ENCODE peak calls at places on chromosomes 11 and 22, in five cellular contexts. G is esophagus muscularis mucosa, S is stomach, V is spleen, F is breast epithelium. P is an unnamed sample.

GRCh38 chr11:124071622-124071948 is 30.5 kb upstream of the OR10G7 start:
- DNase-seq in F (no peak), G (no peak), V (no peak), S (no peak), P (no peak)

GRCh38 chr11:35274909-35275807 is 136.2 kb downstream of the CD44 start:
- DNase-seq in S (peak), G (no peak), V (no peak), F (peak), P (no peak)

GRCh38 chr11:3626250-3626960 is 15.4 kb downstream of the ART5 start:
- DNase-seq in S (no peak), G (no peak), F (no peak), V (peak), P (peak)

GRCh38 chr22:36423461-36424404 is 36.0 kb upstream of the MYH9 start:
- DNase-seq in V (peak), F (no peak), S (no peak), G (no peak), P (no peak)

GRCh38 chr11:69799582-69799981 is 19.6 kb downstream of the FGF3 start:
- DNase-seq in F (no peak), V (no peak), S (no peak), G (no peak), P (no peak)

GRCh38 chr11:114273071-114273470 is 23.1 kb upstream of the NNMT start:
- DNase-seq in F (no peak), G (peak), V (no peak), S (no peak), P (no peak)

GRCh38 chr11:86218125-86219081 is 26.1 kb upstream of the EED start:
- DNase-seq in S (peak), V (peak), G (no peak), F (peak), P (peak)

GRCh38 chr11:76160856-76161255 is 45.4 kb downstream of the WNT11 start:
- DNase-seq in S (no peak), G (no peak), F (no peak), V (no peak), P (no peak)

GRCh38 chr11:114059278-114059983 is at the start of gene ZBTB16:
- DNase-seq in G (peak), F (peak), V (peak), S (peak), P (peak)

GRCh38 chr11:5846689-5847088 is 5.0 kb upstream of the OR52E6 start:
- DNase-seq in V (no peak), F (no peak), S (no peak), G (no peak), P (no peak)

GRCh38 chr11:82747471-82747870 is 13.8 kb upstream of the FAM181B start:
- DNase-seq in G (no peak), V (no peak), F (no peak), S (no peak), P (no peak)

GRCh38 chr11:56491270-56491669 is at the start of gene OR5M8:
- DNase-seq in S (no peak), F (no peak), V (no peak), G (no peak), P (no peak)

GRCh38 chr11:12218909-12219308 is 108.5 kb downstream of the MICAL2 start:
- DNase-seq in V (no peak), S (peak), G (no peak), F (no peak), P (no peak)

GRCh38 chr11:1041936-1042608 is 5.6 kb upstream of the MUC6 start:
- DNase-seq in F (no peak), V (peak), G (no peak), S (peak), P (peak)

DNA sequence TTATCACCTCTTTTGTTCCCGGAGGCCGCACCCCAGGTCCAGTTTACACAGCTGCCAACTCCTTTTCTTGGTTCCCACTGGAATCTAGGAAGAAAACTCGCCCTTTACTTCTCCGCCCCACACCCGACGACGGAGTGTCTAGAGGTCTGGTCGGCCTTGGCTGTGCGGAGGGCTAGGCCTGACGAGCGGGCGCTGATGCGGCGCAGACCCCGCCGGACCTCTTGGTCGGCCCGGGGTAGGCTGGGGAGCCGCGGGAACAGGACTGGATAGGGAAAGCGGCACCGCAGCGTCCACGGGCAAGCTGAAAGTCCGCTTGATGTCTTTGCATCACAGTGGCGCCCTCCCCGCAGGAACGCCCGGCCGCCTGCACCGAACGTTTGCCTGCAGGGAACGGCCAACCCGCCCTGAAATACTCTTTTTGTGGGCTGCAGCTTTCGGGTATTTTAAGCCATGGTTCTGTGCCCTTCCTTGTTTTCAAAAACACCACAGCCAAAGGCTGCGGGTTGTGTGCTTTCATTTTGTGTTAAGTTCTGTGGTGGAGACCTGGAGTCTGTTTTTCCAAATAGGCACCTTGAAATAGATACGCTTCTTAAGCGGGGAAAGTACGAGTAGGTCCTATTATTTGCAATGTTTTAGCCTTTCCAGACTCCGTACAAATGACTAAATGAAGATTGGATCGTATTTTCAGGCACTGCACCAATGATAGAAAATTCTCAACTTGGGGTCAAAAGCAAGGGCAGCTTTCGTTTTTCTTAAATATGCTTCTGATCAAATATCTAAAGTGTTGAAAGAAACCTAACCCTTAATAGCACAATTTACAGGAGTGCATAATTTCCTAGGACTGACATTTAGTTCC is 880 bp upstream of the ZBED5 start:
- DNase-seq in V (peak), G (peak), S (peak), F (peak), P (peak)
- TF ChIP-seq CTCF in V (no peak), G (no peak), S (no peak), F (no peak), P (no peak)

DNA sequence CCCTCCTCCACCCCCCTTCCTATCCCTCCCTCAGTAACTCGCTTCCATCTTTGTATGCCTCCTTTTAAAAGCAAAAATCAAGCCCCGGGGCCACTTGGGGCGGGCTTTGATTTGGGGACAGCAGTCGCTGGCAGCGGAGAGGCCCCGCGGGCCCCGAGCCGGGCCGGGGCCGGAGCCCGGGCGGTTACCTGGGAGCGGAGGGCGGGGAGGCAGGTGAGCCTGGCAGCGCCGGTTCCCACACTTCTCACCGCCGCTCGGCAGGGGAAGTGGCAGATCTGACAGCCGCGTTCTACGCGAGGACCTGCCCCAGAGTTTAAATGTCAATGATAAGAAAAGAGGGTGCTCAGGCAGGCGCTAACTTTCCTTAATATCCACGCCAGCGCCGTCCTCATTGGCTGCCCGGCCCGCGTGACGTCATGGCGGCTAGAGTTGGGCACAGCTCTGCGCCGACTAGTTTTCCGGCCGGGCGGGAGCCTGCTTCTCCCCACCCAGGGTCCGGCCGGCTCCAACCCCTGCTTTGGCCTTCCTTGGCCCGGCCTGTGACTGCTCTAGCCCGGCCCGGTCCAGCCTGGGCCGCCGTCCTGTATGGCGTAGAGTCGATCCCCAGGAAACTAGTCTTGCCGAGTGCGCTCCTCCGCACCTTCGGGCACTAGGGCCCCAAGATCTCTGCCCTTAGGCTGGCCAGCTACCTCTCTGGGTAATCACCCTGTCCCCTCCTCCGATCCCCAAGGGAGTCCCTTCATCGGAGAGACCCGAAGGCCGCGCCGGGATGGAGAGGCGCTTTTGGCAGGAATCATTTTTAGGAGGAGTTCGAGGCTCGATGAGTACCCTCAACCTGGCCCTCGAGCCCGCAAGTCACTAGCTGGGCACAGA is 6.7 kb upstream of the PAX6 start:
- DNase-seq in G (no peak), V (peak), F (no peak), S (no peak), P (peak)
- TF ChIP-seq POLR2A in G (no peak), V (no peak), F (no peak), S (no peak), P (no peak)

GRCh38 chr22:32668254-32669094 is 133.0 kb upstream of the TIMP3 start:
- DNase-seq in S (no peak), G (no peak), V (no peak), F (no peak), P (no peak)
- TF ChIP-seq POLR2AphosphoS5 in S (no peak), G (no peak), V (no peak), F (no peak), P (no peak)

GRCh38 chr11:119578466-119579220 is 150.4 kb downstream of the NECTIN1 start:
- DNase-seq in V (no peak), F (no peak), S (no peak), G (no peak), P (no peak)

GRCh38 chr11:119573858-119574257 is 150.9 kb upstream of the THY1 start:
- DNase-seq in V (no peak), F (no peak), G (no peak), S (no peak), P (no peak)

GRCh38 chr11:119567667-119568582 is 145.0 kb upstream of the THY1 start:
- DNase-seq in S (no peak), F (no peak), G (no peak), V (no peak), P (no peak)

GRCh38 chr11:119571311-119571710 is 148.3 kb upstream of the THY1 start:
- DNase-seq in S (no peak), G (no peak), F (no peak), V (no peak), P (no peak)

GRCh38 chr11:119572481-119573424 is 149.8 kb upstream of the THY1 start:
- DNase-seq in V (no peak), F (no peak), S (no peak), G (no peak), P (no peak)
- TF ChIP-seq CTCF in V (no peak), F (no peak), S (no peak), G (no peak), P (no peak)

GRCh38 chr11:47176328-47177228 is at the start of gene ARFGAP2:
- DNase-seq in G (peak), S (peak), V (peak), F (peak), P (peak)
- TF ChIP-seq POLR2A in G (no peak), S (no peak), V (no peak), F (no peak), P (peak)

DNA sequence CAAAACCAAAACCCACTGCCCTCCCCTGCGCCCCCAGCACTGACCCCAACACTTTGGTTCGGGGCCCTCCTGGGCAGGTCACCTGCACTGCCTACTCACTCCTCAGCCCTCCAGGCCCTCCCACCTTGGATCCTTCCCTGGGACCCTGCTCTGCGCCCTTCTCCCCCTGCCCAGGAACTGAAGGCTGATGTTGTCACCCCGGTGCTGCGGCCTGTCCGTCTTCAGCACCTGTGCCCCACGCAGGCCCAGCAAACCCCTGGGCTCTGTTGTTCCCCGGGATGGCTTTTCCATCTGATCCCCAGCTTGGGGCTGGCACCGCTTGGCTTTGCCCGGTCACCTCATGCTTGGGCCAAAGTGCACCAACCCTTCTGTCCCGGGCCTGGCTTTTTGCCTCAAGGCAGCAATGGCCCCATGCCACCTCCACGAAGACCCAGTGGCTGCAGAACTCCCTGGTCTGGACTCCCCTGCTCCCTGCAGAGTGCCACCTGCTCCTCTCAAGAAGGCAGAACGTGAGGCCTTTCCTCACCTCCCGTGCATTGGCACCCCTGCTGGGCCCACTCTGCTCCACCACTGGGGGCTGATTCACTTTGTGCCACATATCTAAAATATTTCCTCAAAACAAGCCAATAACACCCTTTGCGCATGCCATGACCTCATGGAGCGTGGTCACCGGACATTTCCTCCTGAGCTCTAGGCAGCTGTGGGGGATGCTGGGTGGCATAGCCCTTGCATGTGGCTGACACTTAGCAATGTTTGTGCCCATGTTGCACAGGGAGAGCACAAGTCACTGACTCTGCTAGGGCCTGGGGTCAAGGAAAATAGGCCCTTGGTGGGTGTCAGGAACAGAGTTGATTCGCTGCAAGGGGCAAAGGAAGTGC is 8.8 kb downstream of the PPM1F start:
- DNase-seq in S (no peak), V (peak), F (no peak), G (no peak), P (no peak)
- TF ChIP-seq POLR2AphosphoS5 in S (no peak), V (peak), F (no peak), G (no peak), P (no peak)

DNA sequence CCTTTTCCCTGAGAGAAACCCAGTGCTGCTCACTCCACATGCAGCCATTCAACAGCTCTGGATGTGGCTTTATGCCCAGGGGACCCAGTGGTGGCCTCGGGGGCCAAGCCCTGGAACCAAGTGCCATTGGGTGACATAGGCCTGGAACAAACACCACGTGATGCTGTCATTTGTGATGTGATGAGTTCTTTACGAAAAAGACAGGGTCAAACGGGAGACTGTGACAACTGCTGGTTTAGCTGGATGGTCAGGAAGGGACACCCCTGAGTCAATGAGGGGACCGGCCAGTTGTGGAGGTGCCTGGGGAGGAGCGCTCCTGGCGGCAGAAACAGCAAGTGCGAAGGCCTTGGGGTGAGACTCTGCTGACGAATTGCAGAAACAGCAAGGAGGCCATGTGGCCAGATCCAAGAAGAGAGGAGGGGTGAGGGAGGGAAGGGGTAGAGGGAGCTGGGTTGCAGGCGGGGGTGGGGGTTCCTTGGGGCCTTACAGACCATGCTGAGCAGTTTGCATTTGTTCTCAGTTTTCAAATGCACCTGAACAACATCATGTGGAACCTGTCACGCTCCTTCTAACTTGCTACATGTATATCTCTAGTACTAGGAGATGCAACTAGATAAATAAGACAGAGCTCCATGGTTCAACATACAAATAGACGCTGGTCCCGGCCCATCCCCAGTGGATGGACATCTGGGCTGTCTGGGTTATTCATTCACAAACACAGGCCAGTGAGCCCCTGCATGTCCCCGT is 56.1 kb downstream of the IGLL5 start:
- DNase-seq in S (peak), V (no peak), G (peak), F (peak), P (no peak)
- TF ChIP-seq CTCF in S (no peak), V (no peak), G (no peak), F (no peak), P (no peak)

DNA sequence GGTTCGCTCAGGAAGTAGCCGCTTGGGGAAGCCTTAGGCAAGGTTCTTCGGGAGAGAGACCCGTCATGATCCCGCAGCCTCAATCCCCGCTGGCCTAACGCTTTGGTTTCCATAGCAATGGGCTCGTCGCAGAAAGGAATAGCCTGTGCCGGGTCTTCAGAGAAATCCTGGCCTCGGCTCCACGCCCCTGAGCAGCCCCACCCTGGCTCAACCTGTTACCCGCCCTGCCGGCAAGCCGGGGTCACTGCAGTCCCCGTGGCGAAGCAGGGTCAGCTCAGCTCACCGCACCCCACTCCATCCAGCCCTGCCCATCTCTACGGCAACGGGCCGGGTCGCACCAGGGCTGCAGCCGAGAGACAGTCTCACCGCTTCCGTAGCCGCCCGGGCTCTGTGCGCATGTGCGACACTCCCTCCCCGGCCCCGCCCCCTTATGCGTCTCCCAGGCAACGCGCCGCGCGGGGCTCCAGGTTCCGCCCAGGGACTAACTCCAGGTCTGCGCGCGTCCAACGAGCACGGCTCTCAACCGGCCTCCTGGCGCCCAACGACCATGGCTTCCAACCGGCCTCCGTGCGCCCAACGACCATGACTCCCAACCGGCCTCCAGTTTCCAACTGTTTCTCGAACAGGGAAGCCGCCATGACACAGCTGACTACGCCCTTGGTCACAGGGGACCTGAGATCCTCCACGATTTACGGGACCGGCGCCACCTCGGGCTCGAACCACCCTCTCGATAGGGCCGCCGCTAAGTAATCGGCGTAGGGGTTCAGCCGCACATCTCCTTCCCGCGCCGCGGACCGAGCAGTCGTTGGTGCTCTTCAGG is at the start of gene DUSP18:
- DNase-seq in G (peak), S (peak), F (peak), V (peak), P (peak)
- TF ChIP-seq POLR2A in G (no peak), S (no peak), F (no peak), V (no peak), P (peak)

GRCh38 chr11:47837929-47838328 is 10.2 kb downstream of the NUP160 start:
- DNase-seq in G (no peak), V (no peak), S (no peak), F (no peak), P (no peak)
- TF ChIP-seq POLR2AphosphoS5 in G (no peak), V (no peak), S (no peak), F (no peak), P (no peak)

P was measured in upper lobe of left lung.